ENCODE peak calls at places on chromosomes 5 and 9, in eight cellular contexts. D, E, C, H, X, Q, W and U are unnamed samples.

GRCh38 chr9:136764301-136764891 is at the start of gene LCN15:
- DNase-seq in H (no peak), X (no peak), C (no peak), E (no peak), D (no peak), Q (no peak), W (no peak), U (no peak)

GRCh38 chr5:171907731-171908343 is 98.6 kb downstream of the FBXW11 start:
- DNase-seq in Q (peak; percentile 68), X (peak; percentile 84), D (peak; percentile 81), W (peak; percentile 52), E (peak; percentile 74), H (peak; percentile 76), C (peak; percentile 37), U (peak; percentile 79)

GRCh38 chr9:133461975-133462374 is 2.2 kb downstream of the CACFD1 start:
- DNase-seq in X (no peak), C (no peak), W (no peak), E (no peak), Q (peak; percentile 59), D (no peak), H (no peak), U (no peak)

GRCh38 chr9:136511670-136512592 is 29.1 kb upstream of the SEC16A start:
- DNase-seq in D (no peak), H (no peak), W (no peak), C (no peak), E (no peak), Q (no peak), X (no peak), U (no peak)

GRCh38 chr5:151680944-151681427 is 5.7 kb downstream of the SPARC start:
- DNase-seq in H (no peak), C (no peak), W (no peak), E (peak; percentile 73), Q (no peak), X (no peak), D (no peak), U (no peak)

GRCh38 chr5:153959134-153959957 is 79.4 kb downstream of the FAM114A2 start:
- DNase-seq in D (no peak), E (peak; percentile 52), H (peak; percentile 84), Q (no peak), X (peak; percentile 92), C (no peak), W (no peak), U (no peak)

GRCh38 chr9:112028242-112029221 is 131.9 kb downstream of the UGCG start:
- DNase-seq in X (no peak), C (no peak), H (no peak), E (no peak), Q (no peak), D (peak; percentile 36), W (no peak), U (no peak)

GRCh38 chr9:34823778-34824177 is 113.8 kb upstream of the CCL21 start:
- DNase-seq in X (no peak), E (no peak), Q (no peak), W (no peak), H (no peak), C (no peak), D (no peak), U (no peak)

GRCh38 chr9:128412120-128412790 is 8.4 kb upstream of the CERCAM start:
- DNase-seq in H (peak; percentile 81), E (peak; percentile 49), C (no peak), D (peak; percentile 52), W (peak; percentile 87), X (peak; percentile 96), Q (peak; percentile 67), U (peak; percentile 56)

GRCh38 chr9:33159760-33160127 is 7.4 kb downstream of the B4GALT1 start:
- DNase-seq in H (no peak), C (no peak), E (peak; percentile 88), D (peak; percentile 50), X (no peak), Q (peak; percentile 50), W (peak; percentile 43), U (no peak)

GRCh38 chr5:86780018-86780417 is 162.3 kb downstream of the COX7C start:
- DNase-seq in D (no peak), E (no peak), H (no peak), C (no peak), W (no peak), Q (no peak), X (no peak), U (no peak)

GRCh38 chr9:122835313-122835731 is 6.9 kb upstream of the PDCL start:
- DNase-seq in E (no peak), X (peak; percentile 50), H (peak; percentile 63), D (no peak), C (no peak), W (peak; percentile 51), Q (peak; percentile 47), U (no peak)

GRCh38 chr9:115373000-115373709 is 255.2 kb upstream of the TNC start:
- DNase-seq in C (peak; percentile 96), H (no peak), X (no peak), D (peak; percentile 96), W (no peak), E (peak; percentile 96), Q (no peak), U (peak; percentile 75)

GRCh38 chr5:139952464-139953070 is 90.5 kb downstream of the NRG2 start:
- DNase-seq in H (no peak), W (no peak), D (no peak), Q (no peak), E (no peak), C (no peak), X (no peak), U (no peak)

GRCh38 chr5:170634236-170634990 is 130.6 kb downstream of the KCNIP1 start:
- DNase-seq in H (no peak), X (peak; percentile 46), E (no peak), D (no peak), C (no peak), Q (no peak), W (no peak), U (no peak)

GRCh38 chr5:10636363-10637142 is 72.7 kb downstream of the ANKRD33B start:
- DNase-seq in X (no peak), D (no peak), W (no peak), Q (no peak), H (no peak), C (no peak), E (no peak), U (no peak)

DNA sequence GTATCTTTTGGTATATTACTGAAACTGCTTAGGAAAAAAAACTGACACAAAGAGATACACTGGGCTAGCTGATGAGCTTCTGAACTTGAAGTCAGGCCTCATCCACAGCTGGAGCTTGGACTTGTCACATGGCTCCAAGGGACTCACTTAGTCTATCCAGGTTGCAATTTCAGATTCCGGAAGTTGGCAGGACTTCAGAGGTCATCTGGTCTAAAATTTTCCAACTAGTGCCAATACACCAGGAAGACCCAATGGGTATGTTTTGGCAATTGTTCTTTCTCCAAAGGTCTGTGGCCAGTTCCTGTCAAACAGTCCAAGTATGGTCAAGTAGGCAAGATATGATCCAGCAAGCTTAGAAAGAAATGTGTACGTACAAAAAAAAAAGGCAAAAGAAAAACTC is 36.7 kb downstream of the MRPS27 start:
- DNase-seq in X (no peak), E (no peak), H (no peak), Q (no peak), W (peak; percentile 17), C (no peak), D (no peak), U (no peak)
- H3K27ac ChIP-seq in X (peak overlapping the region; percentile 48), E (peak overlapping the region; percentile 62), H (no peak overlapping the region), Q (no peak overlapping the region), W (peak overlapping the region; percentile 90), C (no peak overlapping the region), D (no peak overlapping the region), U (peak overlapping the region; percentile 67)

DNA sequence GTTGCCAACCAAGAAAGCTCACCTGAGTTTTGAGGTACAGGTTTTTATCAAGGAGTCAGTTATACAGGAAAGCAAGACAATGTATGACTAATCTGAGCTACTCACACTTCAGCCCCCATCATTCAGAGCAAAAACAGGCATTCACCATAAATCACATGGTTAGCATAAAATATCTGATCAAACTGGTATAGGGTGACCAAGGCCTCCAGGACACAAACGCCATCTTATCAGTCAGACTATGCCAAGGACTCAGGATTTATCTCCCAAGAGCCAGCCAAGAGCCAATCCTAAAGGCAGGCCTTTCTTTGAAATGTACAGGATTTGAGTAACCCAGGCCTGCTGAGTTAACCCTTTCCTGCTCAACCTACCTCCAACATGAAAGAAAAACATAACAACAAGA is 313.0 kb upstream of the NREP start:
- DNase-seq in H (peak; percentile 11), X (peak; percentile 17), C (no peak), E (no peak), Q (no peak), D (no peak), W (peak; percentile 4), U (no peak)
- TF ChIP-seq EZH2phosphoT487 in H (no peak), X (no peak), C (no peak), E (no peak), Q (no peak), D (no peak), W (no peak), U (no peak)

GRCh38 chr9:74555625-74556024 is 58.5 kb downstream of the RORB start:
- DNase-seq in H (no peak), W (no peak), C (no peak), D (no peak), Q (no peak), X (no peak), E (no peak), U (no peak)

GRCh38 chr9:74557577-74557976 is 60.4 kb downstream of the RORB start:
- DNase-seq in X (no peak), D (no peak), W (no peak), Q (no peak), C (no peak), E (no peak), H (no peak), U (no peak)

GRCh38 chr9:74555015-74555414 is 57.9 kb downstream of the RORB start:
- DNase-seq in X (no peak), C (no peak), Q (no peak), E (no peak), W (peak; percentile 39), H (no peak), D (no peak), U (peak; percentile 47)

GRCh38 chr9:74551266-74551665 is 54.1 kb downstream of the RORB start:
- DNase-seq in H (no peak), W (no peak), X (no peak), E (no peak), D (no peak), Q (no peak), C (no peak), U (no peak)

DNA sequence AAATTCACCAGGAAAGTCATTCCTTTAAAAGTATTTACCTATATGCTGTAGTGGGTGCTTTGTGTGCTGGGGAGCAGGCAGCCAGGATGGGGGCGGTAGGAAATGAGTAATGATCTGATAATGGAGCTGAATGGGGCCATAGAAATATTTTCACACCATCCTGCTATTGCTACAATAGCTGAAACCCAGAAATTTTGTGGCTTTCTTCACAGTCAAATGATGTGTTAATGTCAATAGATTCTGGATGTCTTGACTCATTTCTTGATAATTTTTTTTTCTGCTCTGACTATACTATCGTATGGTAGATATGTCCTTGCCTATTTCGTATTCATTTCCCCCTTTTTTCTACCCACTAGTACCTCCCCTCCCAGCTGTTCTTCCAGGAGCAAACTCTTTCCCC is 59.5 kb downstream of the RORB start:
- DNase-seq in X (no peak), W (no peak), Q (no peak), H (no peak), D (no peak), E (peak; percentile 2), C (no peak), U (no peak)
- H3K27ac ChIP-seq in X (no peak overlapping the region), W (no peak overlapping the region), Q (no peak overlapping the region), H (no peak overlapping the region), D (no peak overlapping the region), E (no peak overlapping the region), C (no peak overlapping the region), U (no peak overlapping the region)

DNA sequence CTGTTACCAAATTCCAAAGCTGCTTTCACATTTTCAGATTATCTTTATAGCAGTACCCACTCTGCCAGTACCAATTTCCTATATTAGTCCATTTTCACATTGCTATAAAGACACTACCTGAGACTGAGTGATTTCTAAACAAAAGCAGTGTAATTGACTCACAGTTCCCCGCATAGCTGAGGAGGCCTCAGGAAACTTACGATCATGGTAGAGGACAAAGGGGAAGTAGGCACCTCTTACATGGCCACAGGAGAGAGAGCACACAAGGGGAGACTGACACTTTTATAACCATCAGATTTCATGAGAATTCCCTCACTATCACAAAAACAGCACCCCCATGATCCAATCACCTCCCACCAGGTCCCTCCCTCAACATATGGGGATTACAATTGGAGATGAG is 105.0 kb downstream of the DTWD2 start:
- DNase-seq in Q (no peak), X (peak; percentile 4), D (no peak), H (no peak), E (no peak), W (no peak), C (no peak), U (no peak)
- TF ChIP-seq EZH2phosphoT487 in Q (no peak), X (no peak), D (no peak), H (no peak), E (no peak), W (no peak), C (no peak), U (no peak)